ENCODE peak calls at places on chromosomes 7 and 10, in nine cellular contexts. One of them, this sample, is unnamed.
A peak's percentile ranks its signal among the peaks of the same experiment; 100 is the strongest.

GRCh38 chr10:60098676-60099601 is 192.6 kb upstream of the CCDC6 start:
- DNase-seq in prostate gland: no peak
- DNase-seq in OCI-LY7: peak; percentile 25
- DNase-seq in transverse colon: no peak
- DNase-seq in hepatocyte: no peak
- DNase-seq in left ventricle myocardium inferior: no peak
- DNase-seq in IMR-90: no peak
- DNase-seq in testis: peak; percentile 30
- DNase-seq in RWPE2: no peak
- DNase-seq in this sample: no peak

GRCh38 chr7:88243345-88243909 is 23.6 kb upstream of the SRI start:
- DNase-seq in left ventricle myocardium inferior: no peak
- DNase-seq in OCI-LY7: peak; percentile 24
- DNase-seq in hepatocyte: peak; percentile 64
- DNase-seq in testis: peak; percentile 68
- DNase-seq in RWPE2: no peak
- DNase-seq in prostate gland: peak; percentile 30
- DNase-seq in IMR-90: peak; percentile 44
- DNase-seq in transverse colon: no peak
- DNase-seq in this sample: no peak

GRCh38 chr7:26426096-26426495 is 134.4 kb downstream of the SNX10 start:
- DNase-seq in left ventricle myocardium inferior: no peak
- DNase-seq in transverse colon: no peak
- DNase-seq in testis: no peak
- DNase-seq in prostate gland: no peak
- DNase-seq in RWPE2: no peak
- DNase-seq in OCI-LY7: no peak
- DNase-seq in IMR-90: no peak
- DNase-seq in hepatocyte: no peak
- DNase-seq in this sample: no peak

GRCh38 chr10:103395754-103396066 is 565 bp downstream of the ATP5MK start:
- DNase-seq in IMR-90: peak; percentile 7
- DNase-seq in left ventricle myocardium inferior: no peak
- DNase-seq in prostate gland: no peak
- DNase-seq in OCI-LY7: peak; percentile 17
- DNase-seq in hepatocyte: peak; percentile 32
- DNase-seq in testis: no peak
- DNase-seq in RWPE2: no peak
- DNase-seq in transverse colon: peak; percentile 25
- DNase-seq in this sample: no peak

GRCh38 chr7:157896774-157897555 is 560.2 kb downstream of the DNAJB6 start:
- DNase-seq in testis: no peak
- DNase-seq in hepatocyte: no peak
- DNase-seq in OCI-LY7: no peak
- DNase-seq in left ventricle myocardium inferior: no peak
- DNase-seq in RWPE2: peak; percentile 57
- DNase-seq in IMR-90: no peak
- DNase-seq in transverse colon: no peak
- DNase-seq in prostate gland: no peak
- DNase-seq in this sample: no peak

GRCh38 chr7:44748042-44748947 is at the start of gene ZMIZ2:
- DNase-seq in left ventricle myocardium inferior: peak; percentile 93
- DNase-seq in testis: peak; percentile 94
- DNase-seq in OCI-LY7: peak; percentile 94
- DNase-seq in transverse colon: peak; percentile 95
- DNase-seq in hepatocyte: peak; percentile 97
- DNase-seq in RWPE2: peak; percentile 94
- DNase-seq in IMR-90: peak; percentile 76
- DNase-seq in prostate gland: peak; percentile 94
- DNase-seq in this sample: peak; percentile 93

GRCh38 chr10:87861953-87862643 is 1.2 kb downstream of the KLLN start:
- DNase-seq in IMR-90: peak; percentile 98
- DNase-seq in RWPE2: peak; percentile 91
- DNase-seq in OCI-LY7: peak; percentile 99
- DNase-seq in prostate gland: peak; percentile 94
- DNase-seq in left ventricle myocardium inferior: peak; percentile 96
- DNase-seq in testis: peak; percentile 97
- DNase-seq in transverse colon: peak; percentile 98
- DNase-seq in hepatocyte: peak; percentile 98
- DNase-seq in this sample: peak; percentile 98

GRCh38 chr7:116990056-116990455 is 36.8 kb downstream of the ST7 start:
- DNase-seq in left ventricle myocardium inferior: no peak
- DNase-seq in hepatocyte: no peak
- DNase-seq in prostate gland: no peak
- DNase-seq in testis: no peak
- DNase-seq in OCI-LY7: no peak
- DNase-seq in IMR-90: no peak
- DNase-seq in RWPE2: no peak
- DNase-seq in transverse colon: peak; percentile 31
- DNase-seq in this sample: no peak

GRCh38 chr7:104368006-104368405 is 39.6 kb downstream of the LHFPL3 start:
- DNase-seq in hepatocyte: no peak
- DNase-seq in OCI-LY7: no peak
- DNase-seq in transverse colon: no peak
- DNase-seq in testis: no peak
- DNase-seq in RWPE2: no peak
- DNase-seq in prostate gland: no peak
- DNase-seq in left ventricle myocardium inferior: no peak
- DNase-seq in IMR-90: no peak
- DNase-seq in this sample: no peak

GRCh38 chr7:37352974-37353948 is 95.4 kb downstream of the ELMO1 start:
- DNase-seq in OCI-LY7: peak; percentile 82
- DNase-seq in prostate gland: no peak
- DNase-seq in IMR-90: no peak
- DNase-seq in left ventricle myocardium inferior: no peak
- DNase-seq in transverse colon: peak; percentile 41
- DNase-seq in hepatocyte: no peak
- DNase-seq in testis: peak; percentile 63
- DNase-seq in RWPE2: no peak
- DNase-seq in this sample: no peak

GRCh38 chr10:77163670-77164348 is 473.8 kb downstream of the KCNMA1 start:
- DNase-seq in transverse colon: peak; percentile 60
- DNase-seq in OCI-LY7: no peak
- DNase-seq in testis: no peak
- DNase-seq in prostate gland: no peak
- DNase-seq in hepatocyte: peak; percentile 88
- DNase-seq in IMR-90: peak; percentile 99
- DNase-seq in RWPE2: peak; percentile 94
- DNase-seq in left ventricle myocardium inferior: no peak
- DNase-seq in this sample: no peak

GRCh38 chr10:9103301-9103700 is 1048.8 kb downstream of the GATA3 start:
- DNase-seq in hepatocyte: no peak
- DNase-seq in testis: no peak
- DNase-seq in RWPE2: no peak
- DNase-seq in prostate gland: no peak
- DNase-seq in transverse colon: no peak
- DNase-seq in OCI-LY7: no peak
- DNase-seq in IMR-90: no peak
- DNase-seq in left ventricle myocardium inferior: no peak
- DNase-seq in this sample: no peak

GRCh38 chr7:155358066-155358947 is 60.6 kb downstream of the INSIG1 start:
- DNase-seq in transverse colon: no peak
- DNase-seq in IMR-90: no peak
- DNase-seq in left ventricle myocardium inferior: no peak
- DNase-seq in prostate gland: no peak
- DNase-seq in hepatocyte: no peak
- DNase-seq in testis: no peak
- DNase-seq in RWPE2: no peak
- DNase-seq in OCI-LY7: no peak
- DNase-seq in this sample: no peak

GRCh38 chr7:52959336-52959735 is 76.1 kb upstream of the POM121L12 start:
- DNase-seq in left ventricle myocardium inferior: no peak
- DNase-seq in OCI-LY7: no peak
- DNase-seq in IMR-90: no peak
- DNase-seq in transverse colon: no peak
- DNase-seq in hepatocyte: no peak
- DNase-seq in prostate gland: no peak
- DNase-seq in testis: no peak
- DNase-seq in RWPE2: no peak
- DNase-seq in this sample: no peak

GRCh38 chr10:17220652-17221100 is 7.4 kb upstream of the VIM start:
- DNase-seq in transverse colon: no peak
- DNase-seq in prostate gland: no peak
- DNase-seq in OCI-LY7: no peak
- DNase-seq in left ventricle myocardium inferior: no peak
- DNase-seq in hepatocyte: no peak
- DNase-seq in IMR-90: peak; percentile 28
- DNase-seq in testis: no peak
- DNase-seq in RWPE2: no peak
- DNase-seq in this sample: no peak

DNA sequence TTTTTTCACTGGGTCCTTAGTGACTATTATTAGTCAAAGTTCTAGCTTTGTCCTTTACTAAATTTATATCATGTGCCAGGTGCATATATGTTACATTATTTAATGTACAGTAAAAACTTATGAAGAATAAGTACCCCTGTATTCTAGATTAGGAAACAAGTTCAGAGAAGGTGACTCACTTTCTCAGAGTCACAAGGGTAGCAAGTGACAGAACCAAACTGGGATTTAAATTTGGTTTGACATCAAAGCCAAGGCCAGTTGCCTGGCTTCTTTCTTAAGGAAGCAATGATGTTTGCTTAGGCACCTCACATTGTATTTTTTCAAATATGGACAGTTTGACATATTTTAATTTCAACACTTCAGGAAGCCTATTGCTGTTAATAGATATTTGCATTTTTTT is 2.5 kb downstream of the LSM8 start:
- DNase-seq in IMR-90: no peak
- DNase-seq in testis: no peak
- DNase-seq in prostate gland: no peak
- DNase-seq in OCI-LY7: no peak
- DNase-seq in transverse colon: no peak
- DNase-seq in RWPE2: no peak
- DNase-seq in hepatocyte: no peak
- DNase-seq in left ventricle myocardium inferior: no peak
- DNase-seq in this sample: no peak
- H3K4me3 ChIP-seq in IMR-90: no peak overlapping the region
- H3K4me3 ChIP-seq in testis: no peak overlapping the region
- H3K4me3 ChIP-seq in prostate gland: no peak overlapping the region
- H3K4me3 ChIP-seq in OCI-LY7: peak overlapping the region; percentile 98
- H3K4me3 ChIP-seq in transverse colon: no peak overlapping the region
- H3K4me3 ChIP-seq in RWPE2: no peak overlapping the region
- H3K4me3 ChIP-seq in hepatocyte: no peak overlapping the region
- H3K4me3 ChIP-seq in left ventricle myocardium inferior: no peak overlapping the region
- H3K4me3 ChIP-seq in this sample: no peak overlapping the region

DNA sequence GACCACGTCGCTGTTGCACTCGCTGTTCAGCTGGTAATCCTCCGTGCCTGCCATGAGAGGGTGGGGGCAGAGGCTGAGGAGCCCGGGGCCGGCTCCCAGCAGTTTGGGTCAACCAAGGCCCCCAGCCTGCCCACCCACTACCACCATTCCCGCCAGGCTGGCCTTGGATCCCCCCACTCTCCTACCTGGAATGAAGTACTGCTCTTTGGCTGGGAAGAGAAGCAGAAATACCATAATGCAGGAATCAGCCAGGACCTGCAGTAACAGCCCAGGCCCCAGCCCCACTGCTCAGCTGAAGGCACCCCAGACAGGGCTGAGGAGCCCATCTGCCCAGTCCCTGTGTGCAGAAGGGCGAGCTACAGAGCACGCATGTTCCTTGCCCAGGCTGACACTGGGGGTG is 138.0 kb downstream of the SLIT1 start:
- DNase-seq in transverse colon: no peak
- DNase-seq in hepatocyte: no peak
- DNase-seq in IMR-90: no peak
- DNase-seq in left ventricle myocardium inferior: no peak
- DNase-seq in RWPE2: no peak
- DNase-seq in testis: no peak
- DNase-seq in OCI-LY7: no peak
- DNase-seq in prostate gland: no peak
- DNase-seq in this sample: no peak
- H3K27ac ChIP-seq in transverse colon: no peak overlapping the region
- H3K27ac ChIP-seq in hepatocyte: no peak overlapping the region
- H3K27ac ChIP-seq in IMR-90: no peak overlapping the region
- H3K27ac ChIP-seq in left ventricle myocardium inferior: no peak overlapping the region
- H3K27ac ChIP-seq in RWPE2: no peak overlapping the region
- H3K27ac ChIP-seq in testis: no peak overlapping the region
- H3K27ac ChIP-seq in OCI-LY7: no peak overlapping the region
- H3K27ac ChIP-seq in prostate gland: no peak overlapping the region
- H3K27ac ChIP-seq in this sample: no peak overlapping the region

DNA sequence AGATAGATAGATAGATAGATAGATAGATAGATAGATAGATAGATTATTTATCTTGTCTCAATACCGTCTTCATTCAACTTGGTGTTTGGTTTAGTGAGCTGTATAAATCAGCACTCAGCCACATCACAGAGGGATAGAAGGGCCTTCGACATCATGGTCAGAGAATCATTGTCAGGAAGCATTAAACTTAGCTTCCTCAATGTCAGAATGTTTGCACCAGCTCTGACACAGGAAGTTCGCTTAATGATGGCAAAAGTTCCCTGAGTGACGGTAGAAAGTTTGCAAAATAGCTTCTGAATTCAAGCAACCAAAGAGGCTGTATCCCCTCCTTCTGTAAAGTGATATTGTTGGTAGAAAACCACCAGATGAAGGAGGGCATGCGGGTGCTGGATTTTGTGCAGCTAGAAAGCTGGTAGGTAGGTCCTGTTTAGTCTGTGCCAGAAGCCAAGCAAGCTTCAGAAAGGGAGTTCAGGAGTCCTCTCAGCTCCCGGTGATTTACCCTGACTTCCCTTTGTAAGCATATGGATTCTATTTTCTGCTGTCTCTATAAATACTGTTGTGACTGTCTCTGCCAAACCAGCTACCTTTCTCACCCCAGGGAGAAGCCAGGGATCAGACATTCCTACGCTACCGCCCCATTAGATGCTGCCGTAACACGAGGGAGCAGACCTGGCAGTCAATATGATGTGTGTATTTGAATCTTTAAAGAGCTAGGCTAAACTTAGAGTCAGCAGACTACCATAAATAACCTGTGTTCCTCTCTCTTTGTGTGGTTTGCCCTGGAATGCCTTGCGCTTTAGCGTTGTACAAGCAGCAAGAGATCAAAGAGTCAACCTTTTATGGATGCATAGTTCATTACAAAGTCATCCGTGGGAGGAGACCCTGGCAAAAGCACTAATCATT is 200.5 kb upstream of the KIAA1217 start:
- DNase-seq in testis: no peak
- DNase-seq in hepatocyte: peak; percentile 67
- DNase-seq in transverse colon: no peak
- DNase-seq in left ventricle myocardium inferior: peak; percentile 16
- DNase-seq in RWPE2: no peak
- DNase-seq in OCI-LY7: no peak
- DNase-seq in prostate gland: peak; percentile 54
- DNase-seq in IMR-90: no peak
- DNase-seq in this sample: no peak
- H3K36me3 ChIP-seq in testis: no peaks in the 10 kb centered on the region
- H3K36me3 ChIP-seq in hepatocyte: no peaks in the 10 kb centered on the region
- H3K36me3 ChIP-seq in transverse colon: no peaks in the 10 kb centered on the region
- H3K36me3 ChIP-seq in left ventricle myocardium inferior: no peaks in the 10 kb centered on the region
- H3K36me3 ChIP-seq in RWPE2: no peaks in the 10 kb centered on the region
- H3K36me3 ChIP-seq in OCI-LY7: no peaks in the 10 kb centered on the region
- H3K36me3 ChIP-seq in prostate gland: no peaks in the 10 kb centered on the region
- H3K36me3 ChIP-seq in IMR-90: no peaks in the 10 kb centered on the region
- H3K36me3 ChIP-seq in this sample: no peaks in the 10 kb centered on the region

GRCh38 chr10:25061125-25061524 is 44.7 kb downstream of the THNSL1 start:
- DNase-seq in transverse colon: no peak
- DNase-seq in hepatocyte: no peak
- DNase-seq in prostate gland: no peak
- DNase-seq in IMR-90: no peak
- DNase-seq in left ventricle myocardium inferior: no peak
- DNase-seq in OCI-LY7: no peak
- DNase-seq in RWPE2: no peak
- DNase-seq in testis: no peak
- DNase-seq in this sample: no peak
- H3K4me3 ChIP-seq in transverse colon: no peak overlapping the region
- H3K4me3 ChIP-seq in hepatocyte: no peak overlapping the region
- H3K4me3 ChIP-seq in prostate gland: no peak overlapping the region
- H3K4me3 ChIP-seq in IMR-90: no peak overlapping the region
- H3K4me3 ChIP-seq in left ventricle myocardium inferior: no peak overlapping the region
- H3K4me3 ChIP-seq in OCI-LY7: no peak overlapping the region
- H3K4me3 ChIP-seq in RWPE2: no peak overlapping the region
- H3K4me3 ChIP-seq in testis: no peak overlapping the region
- H3K4me3 ChIP-seq in this sample: no peak overlapping the region

This sample was measured in lung.